ENCODE peak calls at places on chromosomes 11 and 22, in five cellular contexts. One of them, this sample, is unnamed.

GRCh38 chr22:19330865-19331418 is 39.4 kb upstream of the CLTCL1 start:
- DNase-seq in activated CD4-positive, alpha-beta T cell treated with anti-CD3 and anti-CD28 coated beads, Interleukin-2, amount 50 U/mL, for 24 hours: no peak
- DNase-seq in left ventricle myocardium inferior: no peak
- DNase-seq in NCI-H1105: no peak
- DNase-seq in iPS DF 6.9: no peak
- DNase-seq in this sample: no peak

GRCh38 chr22:49803134-49803533 is 24.5 kb downstream of the BRD1 start:
- DNase-seq in left ventricle myocardium inferior: no peak
- DNase-seq in iPS DF 6.9: no peak
- DNase-seq in activated CD4-positive, alpha-beta T cell treated with anti-CD3 and anti-CD28 coated beads, Interleukin-2, amount 50 U/mL, for 24 hours: no peak
- DNase-seq in NCI-H1105: no peak
- DNase-seq in this sample: no peak

GRCh38 chr22:46175631-46176030 is 25.3 kb downstream of the PPARA start:
- DNase-seq in iPS DF 6.9: no peak
- DNase-seq in activated CD4-positive, alpha-beta T cell treated with anti-CD3 and anti-CD28 coated beads, Interleukin-2, amount 50 U/mL, for 24 hours: no peak
- DNase-seq in left ventricle myocardium inferior: no peak
- DNase-seq in NCI-H1105: no peak
- DNase-seq in this sample: no peak

GRCh38 chr22:20782601-20783299 is 8.8 kb downstream of the SERPIND1 start:
- DNase-seq in activated CD4-positive, alpha-beta T cell treated with anti-CD3 and anti-CD28 coated beads, Interleukin-2, amount 50 U/mL, for 24 hours: no peak
- DNase-seq in left ventricle myocardium inferior: no peak
- DNase-seq in iPS DF 6.9: no peak
- DNase-seq in NCI-H1105: no peak
- DNase-seq in this sample: no peak

GRCh38 chr11:66491315-66491935 is 11.2 kb downstream of the DPP3 start:
- DNase-seq in left ventricle myocardium inferior: no peak
- DNase-seq in NCI-H1105: no peak
- DNase-seq in activated CD4-positive, alpha-beta T cell treated with anti-CD3 and anti-CD28 coated beads, Interleukin-2, amount 50 U/mL, for 24 hours: no peak
- DNase-seq in iPS DF 6.9: no peak
- DNase-seq in this sample: no peak

GRCh38 chr11:59219836-59220235 is 7.1 kb upstream of the MPEG1 start:
- DNase-seq in iPS DF 6.9: no peak
- DNase-seq in NCI-H1105: no peak
- DNase-seq in activated CD4-positive, alpha-beta T cell treated with anti-CD3 and anti-CD28 coated beads, Interleukin-2, amount 50 U/mL, for 24 hours: no peak
- DNase-seq in left ventricle myocardium inferior: no peak
- DNase-seq in this sample: no peak

GRCh38 chr22:47125603-47126002 is 363.2 kb downstream of the TBC1D22A start:
- DNase-seq in left ventricle myocardium inferior: no peak
- DNase-seq in NCI-H1105: no peak
- DNase-seq in iPS DF 6.9: no peak
- DNase-seq in activated CD4-positive, alpha-beta T cell treated with anti-CD3 and anti-CD28 coated beads, Interleukin-2, amount 50 U/mL, for 24 hours: no peak
- DNase-seq in this sample: no peak

GRCh38 chr11:82733444-82734119 is at the start of gene FAM181B:
- DNase-seq in activated CD4-positive, alpha-beta T cell treated with anti-CD3 and anti-CD28 coated beads, Interleukin-2, amount 50 U/mL, for 24 hours: no peak
- DNase-seq in iPS DF 6.9: peak
- DNase-seq in NCI-H1105: peak
- DNase-seq in left ventricle myocardium inferior: peak
- DNase-seq in this sample: no peak

GRCh38 chr11:64862914-64863313 is 15.5 kb downstream of the EHD1 start:
- DNase-seq in activated CD4-positive, alpha-beta T cell treated with anti-CD3 and anti-CD28 coated beads, Interleukin-2, amount 50 U/mL, for 24 hours: no peak
- DNase-seq in NCI-H1105: no peak
- DNase-seq in iPS DF 6.9: no peak
- DNase-seq in left ventricle myocardium inferior: peak
- DNase-seq in this sample: peak

GRCh38 chr11:22337571-22338464 is at the start of gene SLC17A6:
- DNase-seq in left ventricle myocardium inferior: no peak
- DNase-seq in NCI-H1105: peak
- DNase-seq in activated CD4-positive, alpha-beta T cell treated with anti-CD3 and anti-CD28 coated beads, Interleukin-2, amount 50 U/mL, for 24 hours: no peak
- DNase-seq in iPS DF 6.9: no peak
- DNase-seq in this sample: peak

GRCh38 chr22:43226368-43226979 is 39.5 kb upstream of the TTLL12 start:
- DNase-seq in iPS DF 6.9: peak
- DNase-seq in NCI-H1105: no peak
- DNase-seq in left ventricle myocardium inferior: no peak
- DNase-seq in activated CD4-positive, alpha-beta T cell treated with anti-CD3 and anti-CD28 coated beads, Interleukin-2, amount 50 U/mL, for 24 hours: no peak
- DNase-seq in this sample: no peak

GRCh38 chr22:29307658-29308147 is 1.3 kb downstream of the GAS2L1 start:
- DNase-seq in iPS DF 6.9: no peak
- DNase-seq in activated CD4-positive, alpha-beta T cell treated with anti-CD3 and anti-CD28 coated beads, Interleukin-2, amount 50 U/mL, for 24 hours: no peak
- DNase-seq in NCI-H1105: no peak
- DNase-seq in left ventricle myocardium inferior: no peak
- DNase-seq in this sample: no peak

This sample was measured in DMS 273 treated with DMSO at 0.1 percent for 48 hours.